ENCODE peak calls at places on chromosomes 16 and 17, in six cellular contexts. One of them, this sample, is unnamed.

GRCh38 chr16:27972500-27972899 is 91.0 kb downstream of the GSG1L start:
- DNase-seq in EH: peak
- DNase-seq in heart right ventricle: no peak
- DNase-seq in activated CD4-positive, alpha-beta T cell treated with anti-CD3 and anti-CD28 coated beads, Interleukin-2, amount 10 ng/mL, durations not matched to agents 7 days and 5 days: peak
- DNase-seq in GM23248: peak
- DNase-seq in lung: no peak
- DNase-seq in this sample: peak

GRCh38 chr16:12314786-12315185 is 338.3 kb downstream of the SNX29 start:
- DNase-seq in GM23248: peak
- DNase-seq in lung: no peak
- DNase-seq in heart right ventricle: no peak
- DNase-seq in activated CD4-positive, alpha-beta T cell treated with anti-CD3 and anti-CD28 coated beads, Interleukin-2, amount 10 ng/mL, durations not matched to agents 7 days and 5 days: no peak
- DNase-seq in EH: peak
- DNase-seq in this sample: no peak

GRCh38 chr16:27701381-27701780 is 151.4 kb downstream of the KATNIP start:
- DNase-seq in lung: no peak
- DNase-seq in EH: no peak
- DNase-seq in GM23248: no peak
- DNase-seq in heart right ventricle: no peak
- DNase-seq in activated CD4-positive, alpha-beta T cell treated with anti-CD3 and anti-CD28 coated beads, Interleukin-2, amount 10 ng/mL, durations not matched to agents 7 days and 5 days: no peak
- DNase-seq in this sample: no peak

GRCh38 chr16:81480856-81481821 is 36.5 kb downstream of the CMIP start:
- DNase-seq in heart right ventricle: peak
- DNase-seq in lung: peak
- DNase-seq in activated CD4-positive, alpha-beta T cell treated with anti-CD3 and anti-CD28 coated beads, Interleukin-2, amount 10 ng/mL, durations not matched to agents 7 days and 5 days: no peak
- DNase-seq in EH: peak
- DNase-seq in GM23248: peak
- DNase-seq in this sample: peak

GRCh38 chr17:39051001-39051605 is 83.9 kb upstream of the FBXO47 start:
- DNase-seq in GM23248: no peak
- DNase-seq in heart right ventricle: no peak
- DNase-seq in EH: no peak
- DNase-seq in lung: no peak
- DNase-seq in activated CD4-positive, alpha-beta T cell treated with anti-CD3 and anti-CD28 coated beads, Interleukin-2, amount 10 ng/mL, durations not matched to agents 7 days and 5 days: no peak
- DNase-seq in this sample: no peak

GRCh38 chr17:77726549-77726957 is 231.9 kb upstream of the TNRC6C start:
- DNase-seq in lung: no peak
- DNase-seq in activated CD4-positive, alpha-beta T cell treated with anti-CD3 and anti-CD28 coated beads, Interleukin-2, amount 10 ng/mL, durations not matched to agents 7 days and 5 days: no peak
- DNase-seq in heart right ventricle: no peak
- DNase-seq in EH: no peak
- DNase-seq in GM23248: no peak
- DNase-seq in this sample: no peak

GRCh38 chr16:70661918-70662641 is 15.7 kb downstream of the IL34 start:
- DNase-seq in GM23248: no peak
- DNase-seq in heart right ventricle: no peak
- DNase-seq in lung: no peak
- DNase-seq in activated CD4-positive, alpha-beta T cell treated with anti-CD3 and anti-CD28 coated beads, Interleukin-2, amount 10 ng/mL, durations not matched to agents 7 days and 5 days: no peak
- DNase-seq in EH: peak
- DNase-seq in this sample: no peak

GRCh38 chr16:88560722-88561484 is 9.3 kb upstream of the ZC3H18 start:
- DNase-seq in activated CD4-positive, alpha-beta T cell treated with anti-CD3 and anti-CD28 coated beads, Interleukin-2, amount 10 ng/mL, durations not matched to agents 7 days and 5 days: no peak
- DNase-seq in heart right ventricle: no peak
- DNase-seq in EH: peak
- DNase-seq in GM23248: peak
- DNase-seq in lung: no peak
- DNase-seq in this sample: no peak

GRCh38 chr16:18800674-18801196 is 614 bp downstream of the ARL6IP1 start:
- DNase-seq in GM23248: peak
- DNase-seq in heart right ventricle: no peak
- DNase-seq in lung: no peak
- DNase-seq in EH: peak
- DNase-seq in activated CD4-positive, alpha-beta T cell treated with anti-CD3 and anti-CD28 coated beads, Interleukin-2, amount 10 ng/mL, durations not matched to agents 7 days and 5 days: peak
- DNase-seq in this sample: no peak

GRCh38 chr17:78128616-78129384 is at the start of gene TMC6:
- DNase-seq in EH: peak
- DNase-seq in lung: peak
- DNase-seq in activated CD4-positive, alpha-beta T cell treated with anti-CD3 and anti-CD28 coated beads, Interleukin-2, amount 10 ng/mL, durations not matched to agents 7 days and 5 days: peak
- DNase-seq in heart right ventricle: peak
- DNase-seq in GM23248: no peak
- DNase-seq in this sample: peak

GRCh38 chr16:61382435-61382834 is 653.8 kb downstream of the CDH8 start:
- DNase-seq in activated CD4-positive, alpha-beta T cell treated with anti-CD3 and anti-CD28 coated beads, Interleukin-2, amount 10 ng/mL, durations not matched to agents 7 days and 5 days: no peak
- DNase-seq in EH: no peak
- DNase-seq in lung: no peak
- DNase-seq in heart right ventricle: no peak
- DNase-seq in GM23248: no peak
- DNase-seq in this sample: no peak

GRCh38 chr17:321386-321941 is 31.1 kb downstream of the RPH3AL start:
- DNase-seq in GM23248: no peak
- DNase-seq in activated CD4-positive, alpha-beta T cell treated with anti-CD3 and anti-CD28 coated beads, Interleukin-2, amount 10 ng/mL, durations not matched to agents 7 days and 5 days: no peak
- DNase-seq in EH: no peak
- DNase-seq in heart right ventricle: no peak
- DNase-seq in lung: no peak
- DNase-seq in this sample: no peak

GRCh38 chr16:762049-762513 is 1.5 kb downstream of the MSLN start:
- DNase-seq in EH: no peak
- DNase-seq in lung: no peak
- DNase-seq in GM23248: no peak
- DNase-seq in activated CD4-positive, alpha-beta T cell treated with anti-CD3 and anti-CD28 coated beads, Interleukin-2, amount 10 ng/mL, durations not matched to agents 7 days and 5 days: no peak
- DNase-seq in heart right ventricle: no peak
- DNase-seq in this sample: no peak

GRCh38 chr16:1011316-1012082 is 29.9 kb downstream of the SOX8 start:
- DNase-seq in GM23248: no peak
- DNase-seq in lung: no peak
- DNase-seq in heart right ventricle: no peak
- DNase-seq in activated CD4-positive, alpha-beta T cell treated with anti-CD3 and anti-CD28 coated beads, Interleukin-2, amount 10 ng/mL, durations not matched to agents 7 days and 5 days: no peak
- DNase-seq in EH: no peak
- DNase-seq in this sample: no peak

GRCh38 chr17:5123343-5124124 is 7.7 kb downstream of the USP6 start:
- DNase-seq in heart right ventricle: no peak
- DNase-seq in activated CD4-positive, alpha-beta T cell treated with anti-CD3 and anti-CD28 coated beads, Interleukin-2, amount 10 ng/mL, durations not matched to agents 7 days and 5 days: no peak
- DNase-seq in EH: no peak
- DNase-seq in lung: no peak
- DNase-seq in GM23248: peak
- DNase-seq in this sample: no peak

GRCh38 chr17:77738666-77739531 is 219.6 kb upstream of the TNRC6C start:
- DNase-seq in EH: no peak
- DNase-seq in activated CD4-positive, alpha-beta T cell treated with anti-CD3 and anti-CD28 coated beads, Interleukin-2, amount 10 ng/mL, durations not matched to agents 7 days and 5 days: no peak
- DNase-seq in heart right ventricle: peak
- DNase-seq in GM23248: peak
- DNase-seq in lung: no peak
- DNase-seq in this sample: no peak

GRCh38 chr17:21017861-21018260 is 24.9 kb downstream of the USP22 start:
- DNase-seq in EH: no peak
- DNase-seq in GM23248: no peak
- DNase-seq in lung: no peak
- DNase-seq in activated CD4-positive, alpha-beta T cell treated with anti-CD3 and anti-CD28 coated beads, Interleukin-2, amount 10 ng/mL, durations not matched to agents 7 days and 5 days: no peak
- DNase-seq in heart right ventricle: no peak
- DNase-seq in this sample: no peak

GRCh38 chr16:48620445-48620844 is 10.5 kb upstream of the N4BP1 start:
- DNase-seq in activated CD4-positive, alpha-beta T cell treated with anti-CD3 and anti-CD28 coated beads, Interleukin-2, amount 10 ng/mL, durations not matched to agents 7 days and 5 days: no peak
- DNase-seq in GM23248: no peak
- DNase-seq in lung: no peak
- DNase-seq in heart right ventricle: no peak
- DNase-seq in EH: no peak
- DNase-seq in this sample: no peak

GRCh38 chr16:50741808-50742520 is at the start of gene CYLD:
- DNase-seq in GM23248: peak
- DNase-seq in activated CD4-positive, alpha-beta T cell treated with anti-CD3 and anti-CD28 coated beads, Interleukin-2, amount 10 ng/mL, durations not matched to agents 7 days and 5 days: peak
- DNase-seq in heart right ventricle: peak
- DNase-seq in EH: peak
- DNase-seq in lung: peak
- DNase-seq in this sample: peak

GRCh38 chr16:15538484-15538883 is 104.1 kb downstream of the BMERB1 start:
- DNase-seq in EH: no peak
- DNase-seq in heart right ventricle: no peak
- DNase-seq in activated CD4-positive, alpha-beta T cell treated with anti-CD3 and anti-CD28 coated beads, Interleukin-2, amount 10 ng/mL, durations not matched to agents 7 days and 5 days: no peak
- DNase-seq in GM23248: no peak
- DNase-seq in lung: no peak
- DNase-seq in this sample: no peak

GRCh38 chr17:67575325-67575724 is 142.4 kb upstream of the NOL11 start:
- DNase-seq in activated CD4-positive, alpha-beta T cell treated with anti-CD3 and anti-CD28 coated beads, Interleukin-2, amount 10 ng/mL, durations not matched to agents 7 days and 5 days: no peak
- DNase-seq in GM23248: no peak
- DNase-seq in heart right ventricle: no peak
- DNase-seq in lung: no peak
- DNase-seq in EH: no peak
- DNase-seq in this sample: peak

GRCh38 chr16:17232487-17232886 is 238.3 kb downstream of the XYLT1 start:
- DNase-seq in lung: no peak
- DNase-seq in activated CD4-positive, alpha-beta T cell treated with anti-CD3 and anti-CD28 coated beads, Interleukin-2, amount 10 ng/mL, durations not matched to agents 7 days and 5 days: no peak
- DNase-seq in EH: no peak
- DNase-seq in GM23248: no peak
- DNase-seq in heart right ventricle: no peak
- DNase-seq in this sample: no peak

GRCh38 chr16:80536246-80536645 is 4.5 kb upstream of the DYNLRB2 start:
- DNase-seq in activated CD4-positive, alpha-beta T cell treated with anti-CD3 and anti-CD28 coated beads, Interleukin-2, amount 10 ng/mL, durations not matched to agents 7 days and 5 days: no peak
- DNase-seq in GM23248: no peak
- DNase-seq in EH: no peak
- DNase-seq in lung: no peak
- DNase-seq in heart right ventricle: no peak
- DNase-seq in this sample: no peak

GRCh38 chr16:19240494-19240893 is 45.0 kb upstream of the CLEC19A start:
- DNase-seq in heart right ventricle: no peak
- DNase-seq in GM23248: no peak
- DNase-seq in EH: no peak
- DNase-seq in lung: no peak
- DNase-seq in activated CD4-positive, alpha-beta T cell treated with anti-CD3 and anti-CD28 coated beads, Interleukin-2, amount 10 ng/mL, durations not matched to agents 7 days and 5 days: no peak
- DNase-seq in this sample: no peak

GRCh38 chr16:3038256-3038655 is 1.5 kb upstream of the BICDL2 start:
- DNase-seq in activated CD4-positive, alpha-beta T cell treated with anti-CD3 and anti-CD28 coated beads, Interleukin-2, amount 10 ng/mL, durations not matched to agents 7 days and 5 days: no peak
- DNase-seq in EH: no peak
- DNase-seq in heart right ventricle: no peak
- DNase-seq in lung: peak
- DNase-seq in GM23248: peak
- DNase-seq in this sample: no peak

GRCh38 chr17:48149174-48150106 is 41.9 kb downstream of the SNX11 start:
- DNase-seq in activated CD4-positive, alpha-beta T cell treated with anti-CD3 and anti-CD28 coated beads, Interleukin-2, amount 10 ng/mL, durations not matched to agents 7 days and 5 days: no peak
- DNase-seq in lung: no peak
- DNase-seq in heart right ventricle: no peak
- DNase-seq in GM23248: no peak
- DNase-seq in EH: peak
- DNase-seq in this sample: peak

GRCh38 chr16:12902511-12903324 is 1.3 kb downstream of the SHISA9 start:
- DNase-seq in activated CD4-positive, alpha-beta T cell treated with anti-CD3 and anti-CD28 coated beads, Interleukin-2, amount 10 ng/mL, durations not matched to agents 7 days and 5 days: no peak
- DNase-seq in lung: no peak
- DNase-seq in heart right ventricle: no peak
- DNase-seq in EH: no peak
- DNase-seq in GM23248: no peak
- DNase-seq in this sample: no peak

GRCh38 chr16:67248401-67249177 is at the start of gene SLC9A5:
- DNase-seq in GM23248: peak
- DNase-seq in activated CD4-positive, alpha-beta T cell treated with anti-CD3 and anti-CD28 coated beads, Interleukin-2, amount 10 ng/mL, durations not matched to agents 7 days and 5 days: peak
- DNase-seq in lung: no peak
- DNase-seq in EH: peak
- DNase-seq in heart right ventricle: peak
- DNase-seq in this sample: peak

GRCh38 chr16:50301626-50302471 is 35.5 kb downstream of the ADCY7 start:
- DNase-seq in EH: peak
- DNase-seq in lung: no peak
- DNase-seq in heart right ventricle: no peak
- DNase-seq in activated CD4-positive, alpha-beta T cell treated with anti-CD3 and anti-CD28 coated beads, Interleukin-2, amount 10 ng/mL, durations not matched to agents 7 days and 5 days: no peak
- DNase-seq in GM23248: peak
- DNase-seq in this sample: no peak

This sample was measured in NAMALWA.